ENCODE peak calls at places on chromosomes 2 and 18, in nine cellular contexts. One of them, this sample, is unnamed.

GRCh38 chr2:2561346-2562095 is 230.4 kb upstream of the MYT1L start:
- DNase-seq in brain microvascular endothelial cell: no peak
- DNase-seq in cardiac fibroblast: no peak
- DNase-seq in CD8-positive, alpha-beta T cell: no peak
- DNase-seq in WTC11: no peak
- DNase-seq in H1: no peak
- DNase-seq in AG10803: no peak
- DNase-seq in HL-60: no peak
- DNase-seq in cardiac muscle cell: no peak
- DNase-seq in this sample: no peak

GRCh38 chr2:234911271-234911670 is 40.5 kb upstream of the SH3BP4 start:
- DNase-seq in cardiac fibroblast: peak; percentile 54
- DNase-seq in WTC11: no peak
- DNase-seq in HL-60: no peak
- DNase-seq in brain microvascular endothelial cell: peak; percentile 30
- DNase-seq in CD8-positive, alpha-beta T cell: no peak
- DNase-seq in cardiac muscle cell: no peak
- DNase-seq in AG10803: peak; percentile 76
- DNase-seq in H1: no peak
- DNase-seq in this sample: no peak

GRCh38 chr2:62304429-62305417 is 108.8 kb downstream of the B3GNT2 start:
- DNase-seq in H1: no peak
- DNase-seq in WTC11: peak; percentile 38
- DNase-seq in cardiac fibroblast: peak; percentile 93
- DNase-seq in CD8-positive, alpha-beta T cell: peak; percentile 38
- DNase-seq in AG10803: peak; percentile 50
- DNase-seq in HL-60: peak; percentile 89
- DNase-seq in brain microvascular endothelial cell: peak; percentile 98
- DNase-seq in cardiac muscle cell: no peak
- DNase-seq in this sample: peak; percentile 45

GRCh38 chr18:70450658-70451253 is 161.9 kb downstream of the SOCS6 start:
- DNase-seq in AG10803: peak; percentile 14
- DNase-seq in cardiac fibroblast: peak; percentile 59
- DNase-seq in cardiac muscle cell: peak; percentile 14
- DNase-seq in HL-60: no peak
- DNase-seq in brain microvascular endothelial cell: no peak
- DNase-seq in WTC11: no peak
- DNase-seq in CD8-positive, alpha-beta T cell: no peak
- DNase-seq in H1: no peak
- DNase-seq in this sample: no peak

GRCh38 chr2:98444436-98445166 is at the start of gene INPP4A:
- DNase-seq in cardiac muscle cell: peak; percentile 91
- DNase-seq in HL-60: no peak
- DNase-seq in WTC11: peak; percentile 83
- DNase-seq in brain microvascular endothelial cell: no peak
- DNase-seq in H1: no peak
- DNase-seq in CD8-positive, alpha-beta T cell: peak; percentile 70
- DNase-seq in cardiac fibroblast: peak; percentile 51
- DNase-seq in AG10803: peak; percentile 52
- DNase-seq in this sample: peak; percentile 80

GRCh38 chr2:159445307-159445706 is 158.8 kb upstream of the WDSUB1 start:
- DNase-seq in cardiac muscle cell: no peak
- DNase-seq in H1: no peak
- DNase-seq in brain microvascular endothelial cell: no peak
- DNase-seq in HL-60: no peak
- DNase-seq in cardiac fibroblast: no peak
- DNase-seq in AG10803: no peak
- DNase-seq in WTC11: no peak
- DNase-seq in CD8-positive, alpha-beta T cell: no peak
- DNase-seq in this sample: no peak

GRCh38 chr2:237194906-237195305 is 109.2 kb downstream of the COPS8 start:
- DNase-seq in cardiac muscle cell: no peak
- DNase-seq in cardiac fibroblast: no peak
- DNase-seq in CD8-positive, alpha-beta T cell: no peak
- DNase-seq in AG10803: no peak
- DNase-seq in brain microvascular endothelial cell: no peak
- DNase-seq in WTC11: no peak
- DNase-seq in HL-60: no peak
- DNase-seq in H1: no peak
- DNase-seq in this sample: no peak

GRCh38 chr2:139271149-139271548 is 491.0 kb upstream of the NXPH2 start:
- DNase-seq in brain microvascular endothelial cell: no peak
- DNase-seq in HL-60: no peak
- DNase-seq in AG10803: no peak
- DNase-seq in cardiac fibroblast: no peak
- DNase-seq in WTC11: no peak
- DNase-seq in cardiac muscle cell: no peak
- DNase-seq in H1: no peak
- DNase-seq in CD8-positive, alpha-beta T cell: no peak
- DNase-seq in this sample: no peak

GRCh38 chr2:70116936-70117554 is 29.8 kb downstream of the PCBP1 start:
- DNase-seq in CD8-positive, alpha-beta T cell: no peak
- DNase-seq in H1: no peak
- DNase-seq in WTC11: no peak
- DNase-seq in brain microvascular endothelial cell: no peak
- DNase-seq in HL-60: no peak
- DNase-seq in cardiac muscle cell: no peak
- DNase-seq in cardiac fibroblast: no peak
- DNase-seq in AG10803: no peak
- DNase-seq in this sample: no peak

GRCh38 chr18:76328145-76328544 is 166.9 kb downstream of the ZNF516 start:
- DNase-seq in HL-60: no peak
- DNase-seq in CD8-positive, alpha-beta T cell: no peak
- DNase-seq in cardiac muscle cell: no peak
- DNase-seq in AG10803: no peak
- DNase-seq in brain microvascular endothelial cell: no peak
- DNase-seq in cardiac fibroblast: no peak
- DNase-seq in WTC11: no peak
- DNase-seq in H1: no peak
- DNase-seq in this sample: no peak

GRCh38 chr2:12303181-12304030 is 413.3 kb upstream of the TRIB2 start:
- DNase-seq in HL-60: no peak
- DNase-seq in brain microvascular endothelial cell: peak; percentile 90
- DNase-seq in cardiac muscle cell: no peak
- DNase-seq in cardiac fibroblast: peak; percentile 91
- DNase-seq in CD8-positive, alpha-beta T cell: no peak
- DNase-seq in AG10803: peak; percentile 38
- DNase-seq in WTC11: no peak
- DNase-seq in H1: no peak
- DNase-seq in this sample: no peak

GRCh38 chr2:106960633-106961205 is 74.8 kb upstream of the ST6GAL2 start:
- DNase-seq in brain microvascular endothelial cell: peak; percentile 83
- DNase-seq in cardiac muscle cell: peak; percentile 27
- DNase-seq in HL-60: no peak
- DNase-seq in CD8-positive, alpha-beta T cell: no peak
- DNase-seq in cardiac fibroblast: no peak
- DNase-seq in H1: no peak
- DNase-seq in AG10803: no peak
- DNase-seq in WTC11: no peak
- DNase-seq in this sample: no peak

GRCh38 chr2:105391058-105391627 is 7.7 kb downstream of the FHL2 start:
- DNase-seq in AG10803: peak; percentile 65
- DNase-seq in cardiac fibroblast: peak; percentile 82
- DNase-seq in WTC11: no peak
- DNase-seq in H1: no peak
- DNase-seq in brain microvascular endothelial cell: peak; percentile 77
- DNase-seq in cardiac muscle cell: no peak
- DNase-seq in CD8-positive, alpha-beta T cell: no peak
- DNase-seq in HL-60: no peak
- DNase-seq in this sample: no peak

GRCh38 chr2:217966399-217967068 is 36.3 kb downstream of the TNS1 start:
- DNase-seq in HL-60: no peak
- DNase-seq in WTC11: no peak
- DNase-seq in AG10803: peak; percentile 35
- DNase-seq in CD8-positive, alpha-beta T cell: no peak
- DNase-seq in cardiac fibroblast: peak; percentile 53
- DNase-seq in cardiac muscle cell: no peak
- DNase-seq in H1: no peak
- DNase-seq in brain microvascular endothelial cell: peak; percentile 12
- DNase-seq in this sample: no peak

GRCh38 chr2:95041060-95041823 is 15.7 kb downstream of the MAL start:
- DNase-seq in WTC11: no peak
- DNase-seq in AG10803: no peak
- DNase-seq in HL-60: no peak
- DNase-seq in H1: no peak
- DNase-seq in brain microvascular endothelial cell: no peak
- DNase-seq in cardiac fibroblast: no peak
- DNase-seq in CD8-positive, alpha-beta T cell: no peak
- DNase-seq in cardiac muscle cell: no peak
- DNase-seq in this sample: no peak

GRCh38 chr2:26619096-26619495 is 22.1 kb downstream of the CIB4 start:
- DNase-seq in cardiac fibroblast: no peak
- DNase-seq in brain microvascular endothelial cell: no peak
- DNase-seq in HL-60: no peak
- DNase-seq in CD8-positive, alpha-beta T cell: no peak
- DNase-seq in WTC11: no peak
- DNase-seq in H1: no peak
- DNase-seq in AG10803: no peak
- DNase-seq in cardiac muscle cell: no peak
- DNase-seq in this sample: no peak

GRCh38 chr2:170812716-170813585 is 3.7 kb upstream of the GAD1 start:
- DNase-seq in CD8-positive, alpha-beta T cell: no peak
- DNase-seq in AG10803: peak; percentile 95
- DNase-seq in cardiac fibroblast: peak; percentile 98
- DNase-seq in HL-60: no peak
- DNase-seq in cardiac muscle cell: peak; percentile 89
- DNase-seq in WTC11: no peak
- DNase-seq in brain microvascular endothelial cell: peak; percentile 81
- DNase-seq in H1: no peak
- DNase-seq in this sample: no peak

GRCh38 chr2:11583203-11583752 is 49.4 kb downstream of the GREB1 start:
- DNase-seq in cardiac muscle cell: no peak
- DNase-seq in WTC11: peak; percentile 40
- DNase-seq in brain microvascular endothelial cell: no peak
- DNase-seq in cardiac fibroblast: no peak
- DNase-seq in HL-60: no peak
- DNase-seq in AG10803: no peak
- DNase-seq in CD8-positive, alpha-beta T cell: no peak
- DNase-seq in H1: no peak
- DNase-seq in this sample: no peak

GRCh38 chr2:138071720-138072719 is 107.7 kb downstream of the HNMT start:
- DNase-seq in cardiac muscle cell: no peak
- DNase-seq in AG10803: no peak
- DNase-seq in HL-60: no peak
- DNase-seq in CD8-positive, alpha-beta T cell: no peak
- DNase-seq in cardiac fibroblast: peak; percentile 72
- DNase-seq in WTC11: no peak
- DNase-seq in brain microvascular endothelial cell: no peak
- DNase-seq in H1: no peak
- DNase-seq in this sample: no peak

GRCh38 chr2:71691747-71692455 is 238.5 kb downstream of the DYSF start:
- DNase-seq in HL-60: no peak
- DNase-seq in CD8-positive, alpha-beta T cell: no peak
- DNase-seq in cardiac fibroblast: no peak
- DNase-seq in H1: no peak
- DNase-seq in AG10803: peak; percentile 38
- DNase-seq in brain microvascular endothelial cell: peak; percentile 7
- DNase-seq in WTC11: peak; percentile 46
- DNase-seq in cardiac muscle cell: no peak
- DNase-seq in this sample: no peak
- TF ChIP-seq CTCF in HL-60: no peak
- TF ChIP-seq CTCF in CD8-positive, alpha-beta T cell: no peak
- TF ChIP-seq CTCF in cardiac fibroblast: no peak
- TF ChIP-seq CTCF in H1: no peak
- TF ChIP-seq CTCF in AG10803: peak; percentile 21
- TF ChIP-seq CTCF in brain microvascular endothelial cell: peak; percentile 50
- TF ChIP-seq CTCF in WTC11: no peak
- TF ChIP-seq CTCF in cardiac muscle cell: no peak
- TF ChIP-seq CTCF in this sample: no peak

GRCh38 chr2:8679827-8680731 is 1.8 kb upstream of the ID2 start:
- DNase-seq in H1: no peak
- DNase-seq in AG10803: peak; percentile 80
- DNase-seq in WTC11: no peak
- DNase-seq in cardiac fibroblast: peak; percentile 54
- DNase-seq in HL-60: no peak
- DNase-seq in CD8-positive, alpha-beta T cell: no peak
- DNase-seq in brain microvascular endothelial cell: no peak
- DNase-seq in cardiac muscle cell: peak; percentile 56
- DNase-seq in this sample: peak; percentile 42

GRCh38 chr2:8682719-8683667 is 1.1 kb downstream of the ID2 start:
- DNase-seq in cardiac fibroblast: peak; percentile 39
- DNase-seq in brain microvascular endothelial cell: no peak
- DNase-seq in cardiac muscle cell: peak; percentile 51
- DNase-seq in AG10803: peak; percentile 69
- DNase-seq in H1: no peak
- DNase-seq in HL-60: peak; percentile 43
- DNase-seq in WTC11: no peak
- DNase-seq in CD8-positive, alpha-beta T cell: no peak
- DNase-seq in this sample: no peak

GRCh38 chr2:8679567-8679826 is 2.4 kb upstream of the ID2 start:
- DNase-seq in CD8-positive, alpha-beta T cell: no peak
- DNase-seq in brain microvascular endothelial cell: no peak
- DNase-seq in HL-60: no peak
- DNase-seq in H1: no peak
- DNase-seq in cardiac muscle cell: no peak
- DNase-seq in cardiac fibroblast: no peak
- DNase-seq in AG10803: no peak
- DNase-seq in WTC11: no peak
- DNase-seq in this sample: no peak

GRCh38 chr2:8681786-8682692 is at the start of gene ID2:
- DNase-seq in WTC11: peak; percentile 99
- DNase-seq in cardiac fibroblast: peak; percentile 98
- DNase-seq in cardiac muscle cell: peak; percentile 99
- DNase-seq in H1: peak; percentile 94
- DNase-seq in brain microvascular endothelial cell: peak; percentile 97
- DNase-seq in CD8-positive, alpha-beta T cell: peak; percentile 96
- DNase-seq in AG10803: peak; percentile 99
- DNase-seq in HL-60: peak; percentile 92
- DNase-seq in this sample: peak; percentile 100

GRCh38 chr2:8680931-8681760 is 710 bp upstream of the ID2 start:
- DNase-seq in H1: no peak
- DNase-seq in cardiac muscle cell: peak; percentile 87
- DNase-seq in cardiac fibroblast: peak; percentile 75
- DNase-seq in brain microvascular endothelial cell: peak; percentile 90
- DNase-seq in WTC11: peak; percentile 87
- DNase-seq in CD8-positive, alpha-beta T cell: no peak
- DNase-seq in AG10803: peak; percentile 80
- DNase-seq in HL-60: peak; percentile 30
- DNase-seq in this sample: peak; percentile 53
- TF ChIP-seq CTCF in H1: no peak
- TF ChIP-seq CTCF in cardiac muscle cell: no peak
- TF ChIP-seq CTCF in cardiac fibroblast: no peak
- TF ChIP-seq CTCF in brain microvascular endothelial cell: no peak
- TF ChIP-seq CTCF in WTC11: no peak
- TF ChIP-seq CTCF in CD8-positive, alpha-beta T cell: no peak
- TF ChIP-seq CTCF in AG10803: peak; percentile 7
- TF ChIP-seq CTCF in HL-60: no peak
- TF ChIP-seq CTCF in this sample: no peak

GRCh38 chr2:74762789-74763188 is 71.1 kb upstream of the HK2 start:
- DNase-seq in AG10803: no peak
- DNase-seq in H1: no peak
- DNase-seq in cardiac fibroblast: no peak
- DNase-seq in cardiac muscle cell: peak; percentile 61
- DNase-seq in brain microvascular endothelial cell: no peak
- DNase-seq in HL-60: no peak
- DNase-seq in WTC11: no peak
- DNase-seq in CD8-positive, alpha-beta T cell: no peak
- DNase-seq in this sample: no peak
- TF ChIP-seq CTCF in AG10803: no peak
- TF ChIP-seq CTCF in H1: peak; percentile 48
- TF ChIP-seq CTCF in cardiac fibroblast: no peak
- TF ChIP-seq CTCF in cardiac muscle cell: peak; percentile 9
- TF ChIP-seq CTCF in brain microvascular endothelial cell: peak; percentile 9
- TF ChIP-seq CTCF in HL-60: no peak
- TF ChIP-seq CTCF in WTC11: no peak
- TF ChIP-seq CTCF in CD8-positive, alpha-beta T cell: no peak
- TF ChIP-seq CTCF in this sample: no peak

GRCh38 chr2:1538663-1539062 is 125.4 kb downstream of the TPO start:
- DNase-seq in cardiac fibroblast: peak; percentile 37
- DNase-seq in WTC11: peak; percentile 58
- DNase-seq in HL-60: no peak
- DNase-seq in H1: peak; percentile 51
- DNase-seq in CD8-positive, alpha-beta T cell: no peak
- DNase-seq in AG10803: peak; percentile 13
- DNase-seq in brain microvascular endothelial cell: peak; percentile 43
- DNase-seq in cardiac muscle cell: peak; percentile 62
- DNase-seq in this sample: no peak
- TF ChIP-seq CTCF in cardiac fibroblast: peak; percentile 51
- TF ChIP-seq CTCF in WTC11: no peak
- TF ChIP-seq CTCF in HL-60: no peak
- TF ChIP-seq CTCF in H1: peak; percentile 99
- TF ChIP-seq CTCF in CD8-positive, alpha-beta T cell: no peak
- TF ChIP-seq CTCF in AG10803: peak; percentile 41
- TF ChIP-seq CTCF in brain microvascular endothelial cell: peak; percentile 83
- TF ChIP-seq CTCF in cardiac muscle cell: peak; percentile 34
- TF ChIP-seq CTCF in this sample: peak; percentile 27